ENCODE peak calls at places on chromosomes 11 and 22, in six cellular contexts. One of them, this sample, is unnamed.

GRCh38 chr11:67393990-67394389 is 2.2 kb downstream of the RAD9A start:
- DNase-seq in Calu3: no peak
- DNase-seq in HepG2: no peak
- DNase-seq in HFF-Myc: no peak
- DNase-seq in brain microvascular endothelial cell: no peak
- DNase-seq in cardiac muscle cell: no peak
- DNase-seq in this sample: no peak

GRCh38 chr11:41522391-41522790 is 62.9 kb upstream of the LRRC4C start:
- DNase-seq in cardiac muscle cell: no peak
- DNase-seq in brain microvascular endothelial cell: peak
- DNase-seq in HFF-Myc: no peak
- DNase-seq in HepG2: no peak
- DNase-seq in Calu3: no peak
- DNase-seq in this sample: no peak

GRCh38 chr11:7252683-7253213 is 1.0 kb downstream of the SYT9 start:
- DNase-seq in HFF-Myc: no peak
- DNase-seq in cardiac muscle cell: no peak
- DNase-seq in Calu3: no peak
- DNase-seq in brain microvascular endothelial cell: no peak
- DNase-seq in HepG2: no peak
- DNase-seq in this sample: peak

GRCh38 chr11:36774603-36775002 is 176.6 kb upstream of the RAG2 start:
- DNase-seq in HFF-Myc: no peak
- DNase-seq in HepG2: no peak
- DNase-seq in Calu3: no peak
- DNase-seq in cardiac muscle cell: peak
- DNase-seq in brain microvascular endothelial cell: no peak
- DNase-seq in this sample: no peak

GRCh38 chr11:116145187-116145865 is 627.5 kb downstream of the BUD13 start:
- DNase-seq in HFF-Myc: no peak
- DNase-seq in HepG2: no peak
- DNase-seq in Calu3: no peak
- DNase-seq in cardiac muscle cell: no peak
- DNase-seq in brain microvascular endothelial cell: no peak
- DNase-seq in this sample: no peak

GRCh38 chr11:84947970-84948600 is 679.1 kb downstream of the DLG2 start:
- DNase-seq in HepG2: no peak
- DNase-seq in Calu3: no peak
- DNase-seq in brain microvascular endothelial cell: no peak
- DNase-seq in HFF-Myc: no peak
- DNase-seq in cardiac muscle cell: no peak
- DNase-seq in this sample: no peak

GRCh38 chr11:11215944-11216343 is 137.1 kb downstream of the CSNK2A3 start:
- DNase-seq in HFF-Myc: no peak
- DNase-seq in Calu3: peak
- DNase-seq in HepG2: peak
- DNase-seq in cardiac muscle cell: no peak
- DNase-seq in brain microvascular endothelial cell: no peak
- DNase-seq in this sample: no peak

GRCh38 chr11:67248653-67249052 is 17.6 kb upstream of the GRK2 start:
- DNase-seq in cardiac muscle cell: no peak
- DNase-seq in Calu3: peak
- DNase-seq in HepG2: peak
- DNase-seq in brain microvascular endothelial cell: no peak
- DNase-seq in HFF-Myc: no peak
- DNase-seq in this sample: no peak

GRCh38 chr11:67651976-67652895 is 1.7 kb upstream of the ACY3 start:
- DNase-seq in HepG2: no peak
- DNase-seq in HFF-Myc: no peak
- DNase-seq in brain microvascular endothelial cell: no peak
- DNase-seq in cardiac muscle cell: no peak
- DNase-seq in Calu3: no peak
- DNase-seq in this sample: no peak

GRCh38 chr11:118415739-118416068 is 14.3 kb downstream of the ATP5MG start:
- DNase-seq in HFF-Myc: no peak
- DNase-seq in HepG2: no peak
- DNase-seq in brain microvascular endothelial cell: peak
- DNase-seq in cardiac muscle cell: peak
- DNase-seq in Calu3: peak
- DNase-seq in this sample: no peak

GRCh38 chr22:33819743-33820142 is 100.5 kb downstream of the LARGE1 start:
- DNase-seq in HepG2: no peak
- DNase-seq in Calu3: no peak
- DNase-seq in HFF-Myc: no peak
- DNase-seq in cardiac muscle cell: no peak
- DNase-seq in brain microvascular endothelial cell: no peak
- DNase-seq in this sample: no peak

GRCh38 chr11:85732968-85733367 is 47.0 kb upstream of the CCDC89 start:
- DNase-seq in cardiac muscle cell: no peak
- DNase-seq in HepG2: no peak
- DNase-seq in brain microvascular endothelial cell: no peak
- DNase-seq in HFF-Myc: no peak
- DNase-seq in Calu3: no peak
- DNase-seq in this sample: no peak

GRCh38 chr11:120516461-120517389 is 5.2 kb downstream of the GRIK4 start:
- DNase-seq in HFF-Myc: no peak
- DNase-seq in cardiac muscle cell: no peak
- DNase-seq in HepG2: peak
- DNase-seq in Calu3: no peak
- DNase-seq in brain microvascular endothelial cell: no peak
- DNase-seq in this sample: peak

GRCh38 chr11:66727282-66727882 is 1.6 kb downstream of the SPTBN2 start:
- DNase-seq in brain microvascular endothelial cell: peak
- DNase-seq in cardiac muscle cell: peak
- DNase-seq in HFF-Myc: no peak
- DNase-seq in Calu3: peak
- DNase-seq in HepG2: no peak
- DNase-seq in this sample: peak

GRCh38 chr22:44329179-44329796 is 16.5 kb upstream of the SHISAL1 start:
- DNase-seq in cardiac muscle cell: no peak
- DNase-seq in Calu3: peak
- DNase-seq in HFF-Myc: no peak
- DNase-seq in HepG2: no peak
- DNase-seq in brain microvascular endothelial cell: no peak
- DNase-seq in this sample: no peak

GRCh38 chr11:128411149-128411548 is 176.2 kb downstream of the ETS1 start:
- DNase-seq in cardiac muscle cell: no peak
- DNase-seq in HepG2: no peak
- DNase-seq in HFF-Myc: no peak
- DNase-seq in Calu3: no peak
- DNase-seq in brain microvascular endothelial cell: no peak
- DNase-seq in this sample: no peak

GRCh38 chr11:47467372-47467771 is 18.4 kb upstream of the RAPSN start:
- DNase-seq in cardiac muscle cell: no peak
- DNase-seq in HepG2: no peak
- DNase-seq in brain microvascular endothelial cell: no peak
- DNase-seq in HFF-Myc: no peak
- DNase-seq in Calu3: no peak
- DNase-seq in this sample: no peak

GRCh38 chr22:48629631-48630443 is 1197.8 kb downstream of the BRD1 start:
- DNase-seq in HepG2: no peak
- DNase-seq in brain microvascular endothelial cell: no peak
- DNase-seq in HFF-Myc: no peak
- DNase-seq in cardiac muscle cell: no peak
- DNase-seq in Calu3: no peak
- DNase-seq in this sample: no peak

GRCh38 chr11:130141561-130142341 is 17.8 kb upstream of the ST14 start:
- DNase-seq in Calu3: no peak
- DNase-seq in brain microvascular endothelial cell: no peak
- DNase-seq in HepG2: no peak
- DNase-seq in cardiac muscle cell: peak
- DNase-seq in HFF-Myc: no peak
- DNase-seq in this sample: no peak

GRCh38 chr11:102171101-102171500 is 60.9 kb downstream of the YAP1 start:
- DNase-seq in Calu3: no peak
- DNase-seq in HepG2: no peak
- DNase-seq in HFF-Myc: no peak
- DNase-seq in cardiac muscle cell: peak
- DNase-seq in brain microvascular endothelial cell: no peak
- DNase-seq in this sample: no peak

GRCh38 chr11:113994077-113994954 is 19.4 kb downstream of the HTR3A start:
- DNase-seq in cardiac muscle cell: peak
- DNase-seq in HFF-Myc: no peak
- DNase-seq in brain microvascular endothelial cell: no peak
- DNase-seq in HepG2: no peak
- DNase-seq in Calu3: peak
- DNase-seq in this sample: peak

GRCh38 chr11:100956321-100956720 is 173.3 kb downstream of the PGR start:
- DNase-seq in Calu3: no peak
- DNase-seq in cardiac muscle cell: no peak
- DNase-seq in HFF-Myc: no peak
- DNase-seq in HepG2: no peak
- DNase-seq in brain microvascular endothelial cell: no peak
- DNase-seq in this sample: no peak
- TF ChIP-seq CTCF in Calu3: no peak
- TF ChIP-seq CTCF in cardiac muscle cell: no peak
- TF ChIP-seq CTCF in HFF-Myc: no peak
- TF ChIP-seq CTCF in HepG2: no peak
- TF ChIP-seq CTCF in brain microvascular endothelial cell: no peak
- TF ChIP-seq CTCF in this sample: no peak

DNA sequence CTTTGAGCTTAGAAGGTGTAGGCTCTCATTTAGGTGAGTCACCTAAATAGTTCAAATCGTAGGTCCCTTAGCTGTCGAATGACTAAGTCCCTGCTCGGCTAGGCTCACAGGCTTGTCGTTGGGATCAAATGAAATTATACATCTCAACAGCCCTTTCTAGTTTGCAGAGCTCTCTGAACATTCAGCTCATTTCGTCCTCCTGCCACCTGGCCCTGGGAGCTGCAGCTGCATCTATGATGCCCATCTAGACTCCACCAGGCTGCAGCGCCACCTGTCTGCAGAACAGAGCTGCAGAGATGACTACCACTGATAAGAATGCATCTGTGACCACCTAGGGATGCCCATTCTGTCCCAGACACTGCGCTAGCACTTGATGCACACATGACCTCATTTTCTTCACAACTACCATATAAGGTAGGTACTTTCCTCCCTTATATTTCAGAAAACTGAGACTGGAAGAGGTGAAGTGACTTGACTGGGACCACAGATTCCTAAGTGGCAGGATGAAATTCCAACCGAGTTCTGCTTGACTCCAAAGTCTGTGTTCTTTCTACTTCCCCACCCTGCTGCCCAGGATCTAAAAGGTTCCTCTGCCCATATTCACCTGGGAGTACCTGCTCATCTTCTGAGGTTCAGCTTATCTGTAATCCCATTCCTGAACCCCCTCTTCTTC is 141.1 kb upstream of the NARS2 start:
- DNase-seq in cardiac muscle cell: peak
- DNase-seq in brain microvascular endothelial cell: peak
- DNase-seq in Calu3: peak
- DNase-seq in HepG2: peak
- DNase-seq in HFF-Myc: peak
- DNase-seq in this sample: peak
- TF ChIP-seq CTCF in cardiac muscle cell: peak
- TF ChIP-seq CTCF in brain microvascular endothelial cell: peak
- TF ChIP-seq CTCF in Calu3: peak
- TF ChIP-seq CTCF in HepG2: peak
- TF ChIP-seq CTCF in HFF-Myc: peak
- TF ChIP-seq CTCF in this sample: peak

GRCh38 chr11:123521930-123522329 is 91.9 kb downstream of the GRAMD1B start:
- DNase-seq in cardiac muscle cell: no peak
- DNase-seq in Calu3: no peak
- DNase-seq in HFF-Myc: no peak
- DNase-seq in HepG2: no peak
- DNase-seq in brain microvascular endothelial cell: no peak
- DNase-seq in this sample: no peak
- TF ChIP-seq CTCF in cardiac muscle cell: no peak
- TF ChIP-seq CTCF in Calu3: no peak
- TF ChIP-seq CTCF in HFF-Myc: no peak
- TF ChIP-seq CTCF in HepG2: no peak
- TF ChIP-seq CTCF in brain microvascular endothelial cell: no peak
- TF ChIP-seq CTCF in this sample: no peak

GRCh38 chr11:78071717-78072116 is 7.9 kb downstream of the NDUFC2 start:
- DNase-seq in HepG2: no peak
- DNase-seq in cardiac muscle cell: no peak
- DNase-seq in HFF-Myc: no peak
- DNase-seq in brain microvascular endothelial cell: no peak
- DNase-seq in Calu3: no peak
- DNase-seq in this sample: no peak
- TF ChIP-seq CTCF in HepG2: no peak
- TF ChIP-seq CTCF in cardiac muscle cell: no peak
- TF ChIP-seq CTCF in HFF-Myc: no peak
- TF ChIP-seq CTCF in brain microvascular endothelial cell: no peak
- TF ChIP-seq CTCF in Calu3: no peak
- TF ChIP-seq CTCF in this sample: no peak

DNA sequence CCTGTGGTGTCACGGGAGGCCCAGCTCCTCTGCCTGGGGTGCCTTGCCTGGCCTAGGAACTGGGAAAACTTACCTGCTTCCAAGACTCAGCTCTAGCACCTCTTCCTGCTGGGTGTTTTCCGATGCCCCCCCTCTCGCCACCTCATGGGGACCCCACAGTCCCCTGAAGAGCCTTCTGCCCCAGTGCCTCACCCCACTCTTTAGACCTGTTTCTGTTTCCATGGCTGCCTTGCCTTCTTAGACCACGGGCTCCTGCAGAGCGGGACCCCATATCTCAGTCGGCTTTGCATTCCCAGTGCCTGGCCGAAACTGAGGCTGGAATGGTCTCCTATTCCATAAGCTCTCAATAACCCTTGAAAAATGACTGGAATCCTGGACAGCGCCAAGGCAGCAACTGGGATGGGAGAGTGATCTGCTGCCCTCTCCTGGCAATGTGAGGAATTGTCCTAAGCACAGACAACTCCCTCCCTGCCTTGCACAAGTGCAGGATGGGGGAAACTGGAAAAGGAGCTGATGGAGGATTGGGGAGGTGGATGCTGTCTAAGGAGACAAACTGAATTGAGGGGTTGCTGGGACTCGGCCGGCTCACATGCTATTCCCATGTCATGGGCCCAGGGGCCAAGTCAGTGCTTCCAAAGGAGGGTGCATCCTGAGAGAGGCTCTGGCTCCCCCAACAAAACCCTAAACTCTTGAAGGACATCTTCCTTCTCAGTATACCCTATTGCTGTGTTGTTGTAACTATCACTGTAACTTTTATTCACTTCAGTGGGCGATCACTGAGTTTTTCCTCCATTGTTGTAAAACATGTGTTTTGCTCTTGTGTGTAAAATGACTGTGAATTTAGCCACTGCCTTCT is 26.6 kb upstream of the IL17RA start:
- DNase-seq in HepG2: peak
- DNase-seq in brain microvascular endothelial cell: peak
- DNase-seq in HFF-Myc: peak
- DNase-seq in cardiac muscle cell: peak
- DNase-seq in Calu3: peak
- DNase-seq in this sample: peak
- TF ChIP-seq CTCF in HepG2: peak
- TF ChIP-seq CTCF in brain microvascular endothelial cell: peak
- TF ChIP-seq CTCF in HFF-Myc: peak
- TF ChIP-seq CTCF in cardiac muscle cell: peak
- TF ChIP-seq CTCF in Calu3: peak
- TF ChIP-seq CTCF in this sample: peak

GRCh38 chr11:64094463-64095223 is 58.9 kb downstream of the FLRT1 start:
- DNase-seq in HFF-Myc: peak
- DNase-seq in HepG2: no peak
- DNase-seq in brain microvascular endothelial cell: peak
- DNase-seq in cardiac muscle cell: peak
- DNase-seq in Calu3: peak
- DNase-seq in this sample: no peak
- TF ChIP-seq CTCF in HFF-Myc: no peak
- TF ChIP-seq CTCF in HepG2: peak
- TF ChIP-seq CTCF in brain microvascular endothelial cell: no peak
- TF ChIP-seq CTCF in cardiac muscle cell: no peak
- TF ChIP-seq CTCF in Calu3: no peak
- TF ChIP-seq CTCF in this sample: no peak

GRCh38 chr22:22767876-22768602 is 119.6 kb upstream of the IGLL5 start:
- DNase-seq in cardiac muscle cell: peak
- DNase-seq in HFF-Myc: no peak
- DNase-seq in Calu3: no peak
- DNase-seq in brain microvascular endothelial cell: no peak
- DNase-seq in HepG2: no peak
- DNase-seq in this sample: no peak
- TF ChIP-seq CTCF in cardiac muscle cell: peak
- TF ChIP-seq CTCF in HFF-Myc: peak
- TF ChIP-seq CTCF in Calu3: no peak
- TF ChIP-seq CTCF in brain microvascular endothelial cell: peak
- TF ChIP-seq CTCF in HepG2: no peak
- TF ChIP-seq CTCF in this sample: peak

This sample was measured in glutamatergic neuron.